ENCODE peak calls at places on chromosomes 16 and 17, in six cellular contexts. D is GM23248, W is neural progenitor cell, G is PC-3, I is SK-N-SH, E is MM.1S. U is an unnamed sample. For H3F3A, the result is how much of the 10 kb centered on the place peaks cover.

GRCh38 chr16:65061935-65062334 is 59.9 kb downstream of the CDH11 start:
- DNase-seq in D (peak), W (no peak), G (no peak), I (no peak), E (no peak), U (no peak)

GRCh38 chr17:61459434-61459809 is 7.2 kb downstream of the TBX4 start:
- DNase-seq in D (no peak), W (no peak), G (no peak), I (no peak), E (no peak), U (no peak)

GRCh38 chr16:27424772-27425498 is 23.0 kb downstream of the IL21R start:
- DNase-seq in D (no peak), W (no peak), G (no peak), I (no peak), E (no peak), U (no peak)

GRCh38 chr17:6711081-6711674 is 2.0 kb downstream of the SLC13A5 start:
- DNase-seq in D (no peak), W (no peak), G (no peak), I (no peak), E (no peak), U (no peak)

GRCh38 chr17:40317345-40317873 is 8.4 kb downstream of the RARA start:
- DNase-seq in D (peak), W (peak), G (peak), I (peak), E (peak), U (peak)

GRCh38 chr17:70208080-70208794 is 38.9 kb downstream of the KCNJ2 start:
- DNase-seq in D (no peak), W (no peak), G (no peak), I (no peak), E (no peak), U (no peak)

GRCh38 chr17:7440823-7441174 is 1.5 kb downstream of the FGF11 start:
- DNase-seq in D (peak), W (peak), G (peak), I (peak), E (no peak), U (no peak)

GRCh38 chr17:21200590-21201301 is 13.2 kb downstream of the TMEM11 start:
- DNase-seq in D (peak), W (no peak), G (no peak), I (no peak), E (no peak), U (no peak)

GRCh38 chr17:69669441-69670178 is 255.1 kb downstream of the MAP2K6 start:
- DNase-seq in D (no peak), W (no peak), G (peak), I (no peak), E (no peak), U (no peak)

GRCh38 chr16:48611329-48612137 is 1.6 kb upstream of the N4BP1 start:
- DNase-seq in D (no peak), W (no peak), G (no peak), I (no peak), E (peak), U (peak)

GRCh38 chr17:58692239-58693055 is at the start of gene RAD51C:
- DNase-seq in D (peak), W (peak), G (peak), I (peak), E (peak), U (peak)

GRCh38 chr17:80339731-80340456 is 75.1 kb upstream of the ENDOV start:
- DNase-seq in D (no peak), W (no peak), G (no peak), I (no peak), E (no peak), U (no peak)

GRCh38 chr16:88924834-88925539 is 52.0 kb downstream of the CBFA2T3 start:
- DNase-seq in D (peak), W (peak), G (peak), I (peak), E (no peak), U (peak)

GRCh38 chr16:555528-556478 is 4.4 kb upstream of the PRR35 start:
- DNase-seq in D (peak), W (no peak), G (no peak), I (peak), E (no peak), U (no peak)

GRCh38 chr17:8940866-8941471 is 24.5 kb downstream of the PIK3R5 start:
- DNase-seq in D (no peak), W (no peak), G (no peak), I (no peak), E (no peak), U (no peak)

GRCh38 chr17:1108560-1108809 is 71.3 kb downstream of the ABR start:
- DNase-seq in D (no peak), W (peak), G (no peak), I (no peak), E (no peak), U (peak)

GRCh38 chr17:77498875-77499698 is 358.3 kb downstream of the SEC14L1 start:
- DNase-seq in D (no peak), W (no peak), G (no peak), I (peak), E (no peak), U (no peak)

GRCh38 chr17:56737741-56738161 is 96.0 kb downstream of the C17orf67 start:
- DNase-seq in D (peak), W (no peak), G (no peak), I (no peak), E (no peak), U (no peak)

GRCh38 chr17:73624496-73624988 is 19.7 kb downstream of the SDK2 start:
- DNase-seq in D (no peak), W (no peak), G (no peak), I (no peak), E (no peak), U (no peak)

GRCh38 chr16:10265770-10266615 is 83.8 kb upstream of the GRIN2A start:
- DNase-seq in D (no peak), W (no peak), G (no peak), I (no peak), E (no peak), U (no peak)

GRCh38 chr16:65509172-65509571 is 387.3 kb upstream of the CDH11 start:
- DNase-seq in D (peak), W (no peak), G (no peak), I (no peak), E (no peak), U (no peak)

GRCh38 chr16:63287411-63287810 is 1251.2 kb upstream of the CDH8 start:
- DNase-seq in D (no peak), W (no peak), G (no peak), I (no peak), E (no peak), U (no peak)

GRCh38 chr17:49521088-49521450 is 26.0 kb downstream of the NGFR start:
- DNase-seq in D (no peak), W (no peak), G (no peak), I (peak), E (no peak), U (no peak)

GRCh38 chr17:61458491-61459433 is 6.5 kb downstream of the TBX4 start:
- DNase-seq in D (no peak), W (no peak), G (no peak), I (no peak), E (no peak), U (no peak)

GRCh38 chr17:489758-490329 is 137.2 kb upstream of the RPH3AL start:
- DNase-seq in D (peak), W (peak), G (no peak), I (peak), E (no peak), U (no peak)

GRCh38 chr17:57881783-57882291 is 32.0 kb upstream of the MRPS23 start:
- DNase-seq in D (no peak), W (no peak), G (no peak), I (no peak), E (no peak), U (no peak)

GRCh38 chr17:82231562-82232321 is 2.9 kb downstream of the SLC16A3 start:
- DNase-seq in D (peak), W (peak), G (peak), I (no peak), E (no peak), U (peak)

GRCh38 chr16:70574595-70575271 is 51.1 kb downstream of the SF3B3 start:
- DNase-seq in D (peak), W (no peak), G (no peak), I (no peak), E (no peak), U (no peak)
- H3F3A ChIP-seq in D (half or more), W (half or more), G (under half), I (under half), E (under half), U (half or more)

DNA sequence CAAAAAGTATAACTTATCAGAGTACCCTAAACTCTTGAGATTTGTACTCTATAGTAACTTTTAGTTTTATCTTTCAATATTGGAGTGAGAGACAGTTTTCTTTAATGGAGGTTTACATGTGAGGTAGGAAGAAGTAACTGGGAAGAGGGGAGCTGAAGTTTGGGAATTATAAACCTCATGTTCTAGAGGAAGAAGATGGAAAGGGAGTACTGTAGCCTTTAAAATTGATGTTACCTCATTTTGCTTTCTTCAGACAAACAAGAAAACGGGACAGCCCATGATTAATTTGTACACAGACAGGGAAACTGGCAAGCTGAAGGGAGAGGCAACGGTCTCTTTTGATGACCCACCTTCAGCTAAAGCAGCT is 9.5 kb downstream of the FUS start:
- DNase-seq in D (no peak), W (no peak), G (no peak), I (no peak), E (no peak), U (no peak)
- H3F3A ChIP-seq in D (half or more), W (half or more), G (under half), I (half or more), E (under half), U (half or more)

GRCh38 chr17:59761385-59762021 is 54.0 kb downstream of the VMP1 start:
- DNase-seq in D (peak), W (peak), G (no peak), I (no peak), E (no peak), U (no peak)
- H3F3A ChIP-seq in D (under half), W (under half), G (under half), I (half or more), E (under half), U (under half)

DNA sequence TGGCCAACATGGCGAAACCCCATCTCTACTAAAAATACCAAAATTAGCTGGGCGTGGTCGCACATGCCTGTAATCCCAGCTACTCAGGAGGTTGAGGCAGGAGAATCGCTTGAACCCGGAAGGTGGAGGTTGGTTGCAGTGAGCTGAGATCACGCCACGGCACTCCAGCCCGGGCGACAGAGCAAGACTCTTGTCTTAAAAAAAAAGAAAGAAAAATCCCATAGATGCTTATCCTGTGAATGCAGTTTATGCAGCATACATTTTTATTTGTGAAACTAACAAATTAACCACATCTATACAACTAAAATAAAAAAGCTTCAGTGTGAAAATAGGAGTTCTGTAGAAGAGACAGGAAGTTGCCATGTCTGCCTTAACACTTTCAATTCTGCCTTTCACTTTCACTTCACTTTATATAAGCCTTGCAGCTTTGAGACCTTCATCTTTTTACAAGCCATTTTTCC is 7.1 kb downstream of the IGSF6 start:
- DNase-seq in D (peak), W (no peak), G (no peak), I (no peak), E (peak), U (no peak)
- H3F3A ChIP-seq in D (under half), W (under half), G (under half), I (under half), E (under half), U (under half)

GRCh38 chr17:75778861-75779249 is 5.8 kb upstream of the UNK start:
- DNase-seq in D (no peak), W (peak), G (no peak), I (no peak), E (peak), U (no peak)

GRCh38 chr17:75777243-75777922 is 7.2 kb upstream of the UNK start:
- DNase-seq in D (peak), W (no peak), G (no peak), I (no peak), E (no peak), U (no peak)

GRCh38 chr17:75779250-75779986 is 5.2 kb upstream of the UNK start:
- DNase-seq in D (peak), W (peak), G (peak), I (peak), E (peak), U (peak)

GRCh38 chr17:75783069-75783783 is 1.4 kb upstream of the UNK start:
- DNase-seq in D (peak), W (no peak), G (peak), I (peak), E (peak), U (peak)

GRCh38 chr17:75779987-75780889 is 4.4 kb upstream of the UNK start:
- DNase-seq in D (no peak), W (no peak), G (no peak), I (no peak), E (no peak), U (no peak)
- H3F3A ChIP-seq in D (half or more), W (half or more), G (under half), I (half or more), E (half or more), U (half or more)